ENCODE peak calls at places on chromosomes 7 and 10, in four cellular contexts. E, G, A and P are unnamed samples.

GRCh38 chr7:113945018-113945938 is 26.5 kb upstream of the PPP1R3A start:
- DNase-seq in E (no peak), G (no peak), A (no peak), P (no peak)

GRCh38 chr10:71945819-71946474 is 18.2 kb upstream of the CHST3 start:
- DNase-seq in E (no peak), G (no peak), A (no peak), P (no peak)

GRCh38 chr10:36469585-36469984 is 655.8 kb upstream of the ANKRD30A start:
- DNase-seq in E (no peak), G (no peak), A (no peak), P (no peak)

GRCh38 chr10:47260505-47261111 is 39.4 kb upstream of the GDF10 start:
- DNase-seq in E (no peak), G (no peak), A (no peak), P (no peak)

GRCh38 chr10:124267231-124267885 is 151.4 kb downstream of the OAT start:
- DNase-seq in E (no peak), G (no peak), A (no peak), P (no peak)

GRCh38 chr7:42972703-42973500 is 40.7 kb downstream of the MRPL32 start:
- DNase-seq in E (no peak), G (no peak), A (peak; percentile 27), P (peak; percentile 22)

GRCh38 chr7:111639894-111640293 is 77.6 kb upstream of the IMMP2L start:
- DNase-seq in E (no peak), G (no peak), A (no peak), P (no peak)

GRCh38 chr10:33521062-33521461 is 186.6 kb upstream of the NRP1 start:
- DNase-seq in E (no peak), G (no peak), A (no peak), P (no peak)

GRCh38 chr10:21518629-21519321 is 6.7 kb downstream of the SKIDA1 start:
- DNase-seq in E (no peak), G (no peak), A (no peak), P (no peak)

GRCh38 chr10:35834916-35835499 is 192.9 kb upstream of the FZD8 start:
- DNase-seq in E (no peak), G (no peak), A (no peak), P (no peak)